ENCODE peak calls at places on chromosomes 1 and 21, in seven cellular contexts. T is HepG2, E is HCT116, Y is GM23338, O is endothelial cell of umbilical vein, Q is GM12878, S is K562. C is an unnamed sample.
A peak's percentile ranks its signal among the peaks of the same experiment; 100 is the strongest.

GRCh38 chr1:99801584-99801983 is 35.1 kb upstream of the FRRS1 start:
- DNase-seq in Y (no peak), E (no peak), Q (no peak), O (no peak), S (no peak), T (no peak), C (no peak)

GRCh38 chr1:19658186-19658585 is 6.5 kb upstream of the HTR6 start:
- DNase-seq in Q (no peak), T (no peak), E (no peak), S (no peak), Y (no peak), O (no peak), C (no peak)

GRCh38 chr1:168521391-168522000 is 22.3 kb downstream of the XCL2 start:
- DNase-seq in O (no peak), Q (no peak), Y (no peak), E (no peak), S (no peak), T (no peak), C (no peak)

GRCh38 chr1:103459385-103459784 is 66.1 kb upstream of the RNPC3 start:
- DNase-seq in S (no peak), Q (no peak), E (no peak), O (no peak), Y (no peak), T (no peak), C (no peak)

GRCh38 chr1:167997037-167997575 is 60.2 kb upstream of the MPC2 start:
- DNase-seq in S (no peak), E (no peak), T (no peak), Q (no peak), O (no peak), Y (no peak), C (no peak)

GRCh38 chr1:19799877-19800804 is at the start of gene TMCO4:
- DNase-seq in S (no peak), E (no peak), O (peak; percentile 60), Y (peak; percentile 49), T (peak; percentile 25), Q (no peak), C (no peak)

GRCh38 chr1:220952941-220953340 is 73.7 kb downstream of the HLX start:
- DNase-seq in O (no peak), Y (no peak), Q (no peak), T (no peak), S (no peak), E (no peak), C (no peak)

GRCh38 chr1:39458991-39459390 is 32.4 kb upstream of the BMP8A start:
- DNase-seq in E (no peak), Y (no peak), S (no peak), Q (no peak), T (no peak), O (no peak), C (no peak)

GRCh38 chr1:95233321-95233736 is 681 bp upstream of the RWDD3 start:
- DNase-seq in O (peak; percentile 24), T (peak; percentile 68), S (no peak), E (no peak), Y (peak; percentile 58), Q (no peak), C (no peak)

GRCh38 chr1:94855307-94855700 is 35.1 kb downstream of the SLC44A3 start:
- DNase-seq in E (no peak), O (peak; percentile 22), S (no peak), Q (no peak), T (no peak), Y (peak; percentile 35), C (no peak)

GRCh38 chr1:202880961-202881460 is 7.9 kb downstream of the RABIF start:
- DNase-seq in Y (no peak), E (no peak), Q (no peak), S (no peak), T (no peak), O (no peak), C (no peak)

GRCh38 chr1:150621497-150622113 is 7.8 kb downstream of the ENSA start:
- DNase-seq in T (peak; percentile 48), E (no peak), Y (peak; percentile 76), S (peak; percentile 31), Q (no peak), O (peak; percentile 73), C (no peak)

GRCh38 chr1:21736011-21736410 is 46.9 kb downstream of the USP48 start:
- DNase-seq in S (no peak), Q (no peak), E (no peak), T (no peak), Y (no peak), O (no peak), C (no peak)

GRCh38 chr1:147843486-147843885 is 59.1 kb upstream of the GJA8 start:
- DNase-seq in O (no peak), T (no peak), Y (no peak), S (no peak), E (no peak), Q (no peak), C (no peak)

GRCh38 chr1:204991342-204991844 is 51.6 kb upstream of the CNTN2 start:
- DNase-seq in T (no peak), O (no peak), E (no peak), S (no peak), Q (no peak), Y (peak; percentile 75), C (no peak)

GRCh38 chr1:94281361-94282142 is 44.2 kb upstream of the ARHGAP29 start:
- DNase-seq in Y (no peak), T (no peak), O (no peak), S (no peak), Q (no peak), E (peak; percentile 87), C (no peak)

GRCh38 chr1:29901618-29902017 is 665.3 kb downstream of the PTPRU start:
- DNase-seq in Y (peak; percentile 61), S (no peak), E (no peak), O (no peak), T (no peak), Q (no peak), C (no peak)

GRCh38 chr1:179926494-179927205 is 28.0 kb upstream of the CEP350 start:
- DNase-seq in Y (no peak), E (no peak), S (no peak), Q (no peak), T (no peak), O (no peak), C (peak; percentile 5)

GRCh38 chr1:204203206-204203767 is 7.0 kb upstream of the KISS1 start:
- DNase-seq in Y (peak; percentile 14), O (no peak), E (no peak), Q (no peak), T (no peak), S (no peak), C (no peak)

GRCh38 chr21:26112127-26112742 is 58.3 kb downstream of the APP start:
- DNase-seq in S (no peak), Q (no peak), Y (no peak), O (no peak), T (no peak), E (no peak), C (no peak)

GRCh38 chr1:67818725-67819301 is 14.5 kb downstream of the GNG12 start:
- DNase-seq in O (no peak), T (peak; percentile 22), Y (no peak), S (no peak), E (no peak), Q (no peak), C (no peak)

GRCh38 chr21:15976807-15977206 is 247.0 kb downstream of the USP25 start:
- DNase-seq in Q (no peak), E (no peak), O (peak; percentile 45), Y (peak; percentile 46), S (no peak), T (no peak), C (no peak)

GRCh38 chr1:214008791-214009612 is 21.2 kb downstream of the PROX1 start:
- DNase-seq in E (no peak), Q (no peak), Y (no peak), S (no peak), T (no peak), O (no peak), C (no peak)

GRCh38 chr1:204366759-204367158 is 7.0 kb upstream of the PLEKHA6 start:
- DNase-seq in S (peak; percentile 54), O (no peak), Y (peak; percentile 71), T (no peak), E (no peak), Q (no peak), C (no peak)

GRCh38 chr1:84773933-84774497 is 83.8 kb upstream of the SSX2IP start:
- DNase-seq in O (no peak), Q (no peak), E (no peak), T (no peak), Y (no peak), S (no peak), C (no peak)

GRCh38 chr1:112508242-112509004 is at the start of gene WNT2B:
- DNase-seq in Y (peak; percentile 89), O (peak; percentile 12), S (peak; percentile 87), Q (no peak), E (no peak), T (peak; percentile 6), C (no peak)
- TF ChIP-seq EZH2 in Y (peak; percentile 72), O (no peak), S (peak; percentile 92), Q (peak; percentile 53), E (no peak), T (no peak), C (no peak)

DNA sequence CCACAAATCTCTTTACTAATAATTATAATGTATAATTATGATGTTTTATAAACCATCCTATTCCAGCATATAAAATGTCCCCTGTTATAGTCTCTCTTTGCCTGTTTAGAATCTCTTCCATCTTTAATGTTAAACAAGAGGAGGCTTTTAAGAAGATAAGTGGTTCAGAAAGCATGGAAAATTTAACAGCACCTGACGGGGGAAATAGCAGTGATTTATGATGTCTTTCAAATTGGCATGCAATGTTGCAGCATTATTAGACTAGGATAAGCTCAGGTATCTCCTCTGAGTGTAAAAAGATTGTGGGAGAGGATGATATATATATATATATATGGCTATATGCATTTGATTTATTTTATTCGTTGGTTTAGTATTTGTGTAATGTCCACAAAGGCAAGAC is 24.4 kb downstream of the GIPC2 start:
- DNase-seq in Y (no peak), E (no peak), T (no peak), O (no peak), S (no peak), Q (no peak), C (no peak)
- TF ChIP-seq POLR2AphosphoS5 in Y (no peak), E (no peak), T (no peak), O (no peak), S (no peak), Q (no peak), C (no peak)

GRCh38 chr1:54276617-54277450 is 76.9 kb downstream of the MRPL37 start:
- DNase-seq in T (peak; percentile 63), E (no peak), Y (no peak), Q (no peak), S (no peak), O (no peak), C (no peak)

GRCh38 chr1:54279457-54279856 is 79.5 kb downstream of the MRPL37 start:
- DNase-seq in T (no peak), O (no peak), E (no peak), Q (no peak), Y (no peak), S (no peak), C (no peak)

GRCh38 chr1:54277451-54278355 is 77.7 kb downstream of the MRPL37 start:
- DNase-seq in E (no peak), Q (peak; percentile 19), Y (no peak), S (no peak), O (no peak), T (peak; percentile 13), C (no peak)

GRCh38 chr1:54280652-54281051 is 80.7 kb downstream of the MRPL37 start:
- DNase-seq in S (no peak), T (no peak), O (no peak), Y (no peak), E (no peak), Q (no peak), C (no peak)

GRCh38 chr1:54278941-54279422 is 79.0 kb downstream of the MRPL37 start:
- DNase-seq in Y (no peak), Q (no peak), T (no peak), E (no peak), S (no peak), O (no peak), C (no peak)
- TF ChIP-seq EZH2 in Y (no peak), Q (no peak), T (no peak), E (no peak), S (no peak), O (no peak), C (no peak)

GRCh38 chr1:236066828-236067386 is 2.0 kb upstream of the NID1 start:
- DNase-seq in Q (peak; percentile 85), O (no peak), Y (peak; percentile 25), S (no peak), E (no peak), T (no peak), C (no peak)
- TF ChIP-seq POLR2AphosphoS5 in Q (peak; percentile 82), O (no peak), Y (no peak), S (no peak), E (no peak), T (no peak), C (no peak)